ENCODE peak calls at places on chromosomes 7 and 10, in eight cellular contexts. One of them, this sample, is unnamed.

GRCh38 chr7:24898691-24899090 is 81.3 kb downstream of the OSBPL3 start:
- DNase-seq in neural crest cell: no peak
- DNase-seq in uterus: no peak
- DNase-seq in HFFc6: peak; percentile 53
- DNase-seq in activated T-helper 1 cell treated with anti-CD3 and anti-CD28 coated beads, Interleukin-2, amount 50 U/mL, for 16 hours: no peak
- DNase-seq in naive thymus-derived CD4-positive, alpha-beta T cell: no peak
- DNase-seq in HCEC 1CT: peak; percentile 37
- DNase-seq in cardiac muscle cell: no peak
- DNase-seq in this sample: no peak

GRCh38 chr7:145064114-145064513 is 228.3 kb upstream of the TPK1 start:
- DNase-seq in neural crest cell: no peak
- DNase-seq in uterus: no peak
- DNase-seq in HFFc6: no peak
- DNase-seq in activated T-helper 1 cell treated with anti-CD3 and anti-CD28 coated beads, Interleukin-2, amount 50 U/mL, for 16 hours: no peak
- DNase-seq in naive thymus-derived CD4-positive, alpha-beta T cell: no peak
- DNase-seq in HCEC 1CT: no peak
- DNase-seq in cardiac muscle cell: no peak
- DNase-seq in this sample: no peak

GRCh38 chr10:63107943-63108437 is 25.1 kb upstream of the NRBF2 start:
- DNase-seq in neural crest cell: no peak
- DNase-seq in uterus: no peak
- DNase-seq in HFFc6: no peak
- DNase-seq in activated T-helper 1 cell treated with anti-CD3 and anti-CD28 coated beads, Interleukin-2, amount 50 U/mL, for 16 hours: no peak
- DNase-seq in naive thymus-derived CD4-positive, alpha-beta T cell: no peak
- DNase-seq in HCEC 1CT: no peak
- DNase-seq in cardiac muscle cell: no peak
- DNase-seq in this sample: no peak

GRCh38 chr10:2208106-2208505 is 470.8 kb upstream of the ADARB2 start:
- DNase-seq in neural crest cell: no peak
- DNase-seq in uterus: no peak
- DNase-seq in HFFc6: no peak
- DNase-seq in activated T-helper 1 cell treated with anti-CD3 and anti-CD28 coated beads, Interleukin-2, amount 50 U/mL, for 16 hours: no peak
- DNase-seq in naive thymus-derived CD4-positive, alpha-beta T cell: no peak
- DNase-seq in HCEC 1CT: no peak
- DNase-seq in cardiac muscle cell: no peak
- DNase-seq in this sample: no peak

GRCh38 chr10:3136336-3136735 is 36.2 kb downstream of the PITRM1 start:
- DNase-seq in neural crest cell: no peak
- DNase-seq in uterus: peak; percentile 64
- DNase-seq in HFFc6: no peak
- DNase-seq in activated T-helper 1 cell treated with anti-CD3 and anti-CD28 coated beads, Interleukin-2, amount 50 U/mL, for 16 hours: no peak
- DNase-seq in naive thymus-derived CD4-positive, alpha-beta T cell: no peak
- DNase-seq in HCEC 1CT: no peak
- DNase-seq in cardiac muscle cell: peak; percentile 76
- DNase-seq in this sample: no peak

GRCh38 chr7:132575336-132575986 is 809 bp downstream of the PLXNA4 start:
- DNase-seq in neural crest cell: peak; percentile 25
- DNase-seq in uterus: peak; percentile 61
- DNase-seq in HFFc6: peak; percentile 24
- DNase-seq in activated T-helper 1 cell treated with anti-CD3 and anti-CD28 coated beads, Interleukin-2, amount 50 U/mL, for 16 hours: no peak
- DNase-seq in naive thymus-derived CD4-positive, alpha-beta T cell: no peak
- DNase-seq in HCEC 1CT: peak; percentile 21
- DNase-seq in cardiac muscle cell: peak; percentile 78
- DNase-seq in this sample: peak; percentile 84

GRCh38 chr10:69958232-69958902 is 94.3 kb upstream of the MACROH2A2 start:
- DNase-seq in neural crest cell: no peak
- DNase-seq in uterus: no peak
- DNase-seq in HFFc6: peak; percentile 46
- DNase-seq in activated T-helper 1 cell treated with anti-CD3 and anti-CD28 coated beads, Interleukin-2, amount 50 U/mL, for 16 hours: no peak
- DNase-seq in naive thymus-derived CD4-positive, alpha-beta T cell: peak; percentile 12
- DNase-seq in HCEC 1CT: peak; percentile 59
- DNase-seq in cardiac muscle cell: peak; percentile 70
- DNase-seq in this sample: peak; percentile 78

GRCh38 chr10:104802941-104803340 is 161.9 kb downstream of the SORCS3 start:
- DNase-seq in neural crest cell: no peak
- DNase-seq in uterus: no peak
- DNase-seq in HFFc6: no peak
- DNase-seq in activated T-helper 1 cell treated with anti-CD3 and anti-CD28 coated beads, Interleukin-2, amount 50 U/mL, for 16 hours: no peak
- DNase-seq in naive thymus-derived CD4-positive, alpha-beta T cell: no peak
- DNase-seq in HCEC 1CT: no peak
- DNase-seq in cardiac muscle cell: no peak
- DNase-seq in this sample: no peak

GRCh38 chr7:37964196-37964595 is 43.8 kb downstream of the EPDR1 start:
- DNase-seq in neural crest cell: no peak
- DNase-seq in uterus: no peak
- DNase-seq in HFFc6: no peak
- DNase-seq in activated T-helper 1 cell treated with anti-CD3 and anti-CD28 coated beads, Interleukin-2, amount 50 U/mL, for 16 hours: no peak
- DNase-seq in naive thymus-derived CD4-positive, alpha-beta T cell: no peak
- DNase-seq in HCEC 1CT: no peak
- DNase-seq in cardiac muscle cell: no peak
- DNase-seq in this sample: no peak

GRCh38 chr10:70803768-70804423 is 11.9 kb upstream of the SGPL1 start:
- DNase-seq in neural crest cell: no peak
- DNase-seq in uterus: no peak
- DNase-seq in HFFc6: no peak
- DNase-seq in activated T-helper 1 cell treated with anti-CD3 and anti-CD28 coated beads, Interleukin-2, amount 50 U/mL, for 16 hours: no peak
- DNase-seq in naive thymus-derived CD4-positive, alpha-beta T cell: no peak
- DNase-seq in HCEC 1CT: no peak
- DNase-seq in cardiac muscle cell: no peak
- DNase-seq in this sample: no peak

GRCh38 chr7:134547738-134548054 is 1.2 kb upstream of the AKR1B15 start:
- DNase-seq in neural crest cell: no peak
- DNase-seq in uterus: peak; percentile 64
- DNase-seq in HFFc6: peak; percentile 48
- DNase-seq in activated T-helper 1 cell treated with anti-CD3 and anti-CD28 coated beads, Interleukin-2, amount 50 U/mL, for 16 hours: no peak
- DNase-seq in naive thymus-derived CD4-positive, alpha-beta T cell: no peak
- DNase-seq in HCEC 1CT: peak; percentile 68
- DNase-seq in cardiac muscle cell: peak; percentile 68
- DNase-seq in this sample: peak; percentile 75

GRCh38 chr10:84138478-84139125 is 707 bp upstream of the GHITM start:
- DNase-seq in neural crest cell: peak; percentile 8
- DNase-seq in uterus: no peak
- DNase-seq in HFFc6: no peak
- DNase-seq in activated T-helper 1 cell treated with anti-CD3 and anti-CD28 coated beads, Interleukin-2, amount 50 U/mL, for 16 hours: peak; percentile 7
- DNase-seq in naive thymus-derived CD4-positive, alpha-beta T cell: no peak
- DNase-seq in HCEC 1CT: peak; percentile 64
- DNase-seq in cardiac muscle cell: no peak
- DNase-seq in this sample: peak; percentile 19

GRCh38 chr10:48503293-48503911 is 101.5 kb downstream of the ARHGAP22 start:
- DNase-seq in neural crest cell: no peak
- DNase-seq in uterus: no peak
- DNase-seq in HFFc6: no peak
- DNase-seq in activated T-helper 1 cell treated with anti-CD3 and anti-CD28 coated beads, Interleukin-2, amount 50 U/mL, for 16 hours: no peak
- DNase-seq in naive thymus-derived CD4-positive, alpha-beta T cell: no peak
- DNase-seq in HCEC 1CT: no peak
- DNase-seq in cardiac muscle cell: no peak
- DNase-seq in this sample: no peak

GRCh38 chr7:37833107-37833817 is 15.1 kb upstream of the NME8 start:
- DNase-seq in neural crest cell: peak; percentile 47
- DNase-seq in uterus: peak; percentile 31
- DNase-seq in HFFc6: no peak
- DNase-seq in activated T-helper 1 cell treated with anti-CD3 and anti-CD28 coated beads, Interleukin-2, amount 50 U/mL, for 16 hours: no peak
- DNase-seq in naive thymus-derived CD4-positive, alpha-beta T cell: peak; percentile 45
- DNase-seq in HCEC 1CT: peak; percentile 3
- DNase-seq in cardiac muscle cell: peak; percentile 65
- DNase-seq in this sample: peak; percentile 28

GRCh38 chr10:51034769-51035168 is 39.5 kb upstream of the PRKG1 start:
- DNase-seq in neural crest cell: no peak
- DNase-seq in uterus: no peak
- DNase-seq in HFFc6: no peak
- DNase-seq in activated T-helper 1 cell treated with anti-CD3 and anti-CD28 coated beads, Interleukin-2, amount 50 U/mL, for 16 hours: no peak
- DNase-seq in naive thymus-derived CD4-positive, alpha-beta T cell: no peak
- DNase-seq in HCEC 1CT: no peak
- DNase-seq in cardiac muscle cell: no peak
- DNase-seq in this sample: no peak

GRCh38 chr10:43211030-43211429 is 55.8 kb downstream of the RASGEF1A start:
- DNase-seq in neural crest cell: no peak
- DNase-seq in uterus: no peak
- DNase-seq in HFFc6: peak; percentile 5
- DNase-seq in activated T-helper 1 cell treated with anti-CD3 and anti-CD28 coated beads, Interleukin-2, amount 50 U/mL, for 16 hours: no peak
- DNase-seq in naive thymus-derived CD4-positive, alpha-beta T cell: no peak
- DNase-seq in HCEC 1CT: no peak
- DNase-seq in cardiac muscle cell: peak; percentile 43
- DNase-seq in this sample: no peak

This sample was measured in AG08396.